ENCODE peak calls at places on chromosomes 6 and 20, in ten cellular contexts. B is T-helper 2 cell, U is lower lobe of right lung, O is HFFc6, V is islet precursor cell, N is WTC11, M is pulmonary artery endothelial cell, W is esophagus squamous epithelium, Y is EL, X is H54. J is an unnamed sample.

GRCh38 chr6:157571995-157572394 is 191.0 kb downstream of the ZDHHC14 start:
- DNase-seq in B (no peak), U (no peak), O (no peak), V (no peak), N (no peak), M (no peak), W (no peak), Y (no peak), X (no peak), J (no peak)

GRCh38 chr20:10853176-10853575 is 179.4 kb upstream of the JAG1 start:
- DNase-seq in B (no peak), U (no peak), O (no peak), V (no peak), N (no peak), M (no peak), W (no peak), Y (no peak), X (no peak), J (no peak)

GRCh38 chr6:93163146-93163545 is 256.2 kb downstream of the EPHA7 start:
- DNase-seq in B (no peak), U (no peak), O (no peak), V (no peak), N (no peak), M (no peak), W (no peak), Y (no peak), X (no peak), J (no peak)

GRCh38 chr6:30397697-30398096 is 52.7 kb downstream of the RPP21 start:
- DNase-seq in B (no peak), U (no peak), O (no peak), V (no peak), N (peak), M (no peak), W (no peak), Y (no peak), X (no peak), J (no peak)

GRCh38 chr20:59633646-59634045 is 29.3 kb downstream of the PHACTR3 start:
- DNase-seq in B (no peak), U (no peak), O (no peak), V (no peak), N (no peak), M (no peak), W (no peak), Y (no peak), X (no peak), J (no peak)

GRCh38 chr20:14600527-14600926 is 263.1 kb upstream of the FLRT3 start:
- DNase-seq in B (no peak), U (no peak), O (no peak), V (no peak), N (no peak), M (no peak), W (no peak), Y (no peak), X (no peak), J (no peak)

GRCh38 chr20:9617940-9618339 is 103.5 kb downstream of the LAMP5 start:
- DNase-seq in B (no peak), U (no peak), O (peak), V (peak), N (peak), M (no peak), W (no peak), Y (peak), X (no peak), J (peak)

GRCh38 chr20:34538671-34539123 is 19.8 kb upstream of the MAP1LC3A start:
- DNase-seq in B (peak), U (peak), O (peak), V (peak), N (peak), M (no peak), W (no peak), Y (peak), X (no peak), J (peak)

GRCh38 chr6:34657307-34657978 is 39.1 kb downstream of the ILRUN start:
- DNase-seq in B (peak), U (no peak), O (peak), V (no peak), N (no peak), M (peak), W (no peak), Y (peak), X (no peak), J (peak)

GRCh38 chr6:158760618-158761250 is 58.4 kb downstream of the EZR start:
- DNase-seq in B (no peak), U (no peak), O (no peak), V (peak), N (no peak), M (no peak), W (no peak), Y (no peak), X (no peak), J (no peak)

GRCh38 chr6:54013966-54014365 is 97.3 kb upstream of the MLIP start:
- DNase-seq in B (no peak), U (no peak), O (no peak), V (no peak), N (no peak), M (no peak), W (no peak), Y (no peak), X (no peak), J (no peak)

GRCh38 chr20:6855074-6855473 is 87.6 kb downstream of the BMP2 start:
- DNase-seq in B (no peak), U (no peak), O (no peak), V (no peak), N (no peak), M (no peak), W (no peak), Y (no peak), X (no peak), J (no peak)

GRCh38 chr6:141548969-141549368 is 583.8 kb upstream of the GJE1 start:
- DNase-seq in B (no peak), U (no peak), O (no peak), V (no peak), N (no peak), M (no peak), W (no peak), Y (peak), X (no peak), J (peak)

GRCh38 chr6:158439255-158439654 is 120.6 kb upstream of the TMEM181 start:
- DNase-seq in B (no peak), U (no peak), O (no peak), V (no peak), N (no peak), M (no peak), W (no peak), Y (no peak), X (no peak), J (no peak)

GRCh38 chr6:76677017-76677416 is 604.6 kb upstream of the IMPG1 start:
- DNase-seq in B (no peak), U (no peak), O (no peak), V (no peak), N (no peak), M (no peak), W (no peak), Y (no peak), X (no peak), J (no peak)

GRCh38 chr20:45469336-45470261 is at the start of gene WFDC2:
- DNase-seq in B (no peak), U (peak), O (no peak), V (peak), N (peak), M (no peak), W (no peak), Y (no peak), X (no peak), J (no peak)

GRCh38 chr20:53940883-53941546 is 129.4 kb downstream of the BCAS1 start:
- DNase-seq in B (no peak), U (no peak), O (peak), V (peak), N (no peak), M (peak), W (no peak), Y (peak), X (peak), J (no peak)

GRCh38 chr20:54250691-54251090 is 42.8 kb downstream of the PFDN4 start:
- DNase-seq in B (no peak), U (no peak), O (no peak), V (no peak), N (no peak), M (no peak), W (no peak), Y (no peak), X (no peak), J (no peak)

GRCh38 chr6:90691823-90692222 is 105.0 kb upstream of the MAP3K7 start:
- DNase-seq in B (no peak), U (no peak), O (no peak), V (no peak), N (peak), M (no peak), W (no peak), Y (no peak), X (no peak), J (no peak)

GRCh38 chr6:34148864-34149810 is 3.2 kb upstream of the GRM4 start:
- DNase-seq in B (no peak), U (peak), O (no peak), V (peak), N (peak), M (no peak), W (no peak), Y (no peak), X (no peak), J (no peak)

GRCh38 chr6:111600588-111601440 is 4.9 kb downstream of the TRAF3IP2 start:
- DNase-seq in B (no peak), U (no peak), O (no peak), V (no peak), N (no peak), M (no peak), W (no peak), Y (no peak), X (no peak), J (no peak)

GRCh38 chr20:14335122-14335521 is 2.3 kb downstream of the FLRT3 start:
- DNase-seq in B (no peak), U (no peak), O (no peak), V (no peak), N (no peak), M (no peak), W (no peak), Y (no peak), X (no peak), J (no peak)

GRCh38 chr6:7389162-7389450 is 436 bp downstream of the CAGE1 start:
- DNase-seq in B (no peak), U (no peak), O (peak), V (no peak), N (no peak), M (peak), W (no peak), Y (no peak), X (peak), J (no peak)

GRCh38 chr20:12090920-12091319 is 173.2 kb downstream of the BTBD3 start:
- DNase-seq in B (no peak), U (no peak), O (no peak), V (peak), N (no peak), M (no peak), W (no peak), Y (no peak), X (no peak), J (no peak)

GRCh38 chr6:22399693-22400092 is 102.9 kb upstream of the PRL start:
- DNase-seq in B (no peak), U (no peak), O (no peak), V (peak), N (no peak), M (no peak), W (no peak), Y (peak), X (no peak), J (no peak)

GRCh38 chr6:26126394-26127221 is 39.4 kb downstream of the HFE start:
- DNase-seq in B (peak), U (no peak), O (no peak), V (no peak), N (no peak), M (no peak), W (no peak), Y (no peak), X (no peak), J (peak)

GRCh38 chr6:153231048-153231635 is 100.1 kb upstream of the RGS17 start:
- DNase-seq in B (peak), U (peak), O (no peak), V (peak), N (peak), M (no peak), W (no peak), Y (peak), X (peak), J (peak)

GRCh38 chr6:4009486-4009885 is 69.5 kb downstream of the FAM217A start:
- DNase-seq in B (no peak), U (no peak), O (no peak), V (no peak), N (no peak), M (no peak), W (no peak), Y (no peak), X (no peak), J (no peak)

GRCh38 chr20:47606414-47607207 is 104.9 kb downstream of the NCOA3 start:
- DNase-seq in B (no peak), U (no peak), O (no peak), V (no peak), N (no peak), M (no peak), W (no peak), Y (no peak), X (no peak), J (no peak)

GRCh38 chr6:37990762-37991525 is 171.4 kb downstream of the ZFAND3 start:
- DNase-seq in B (no peak), U (no peak), O (peak), V (peak), N (no peak), M (no peak), W (no peak), Y (peak), X (peak), J (peak)

GRCh38 chr20:45489083-45489531 is 19.6 kb downstream of the WFDC2 start:
- DNase-seq in B (no peak), U (no peak), O (peak), V (no peak), N (no peak), M (no peak), W (no peak), Y (peak), X (no peak), J (peak)

GRCh38 chr6:158565482-158566040 is 5.7 kb downstream of the TMEM181 start:
- DNase-seq in B (no peak), U (no peak), O (no peak), V (no peak), N (no peak), M (no peak), W (no peak), Y (no peak), X (no peak), J (no peak)

GRCh38 chr6:37830225-37830624 is 10.7 kb downstream of the ZFAND3 start:
- DNase-seq in B (no peak), U (no peak), O (no peak), V (no peak), N (no peak), M (no peak), W (no peak), Y (no peak), X (no peak), J (no peak)

GRCh38 chr6:6927437-6928361 is 180.1 kb upstream of the RREB1 start:
- DNase-seq in B (no peak), U (peak), O (no peak), V (no peak), N (peak), M (no peak), W (no peak), Y (no peak), X (no peak), J (no peak)

GRCh38 chr6:134537146-134537555 is 219.2 kb upstream of the SGK1 start:
- DNase-seq in B (no peak), U (no peak), O (peak), V (peak), N (no peak), M (no peak), W (no peak), Y (peak), X (peak), J (peak)

GRCh38 chr6:97669191-97669651 is 386.2 kb upstream of the MMS22L start:
- DNase-seq in B (peak), U (no peak), O (no peak), V (peak), N (peak), M (no peak), W (no peak), Y (peak), X (no peak), J (no peak)

J was measured in foreskin keratinocyte.